ENCODE peak calls at places on chromosomes 2 and 18, in eight cellular contexts. E is CD8-positive, alpha-beta T cell; D is activated T-helper 1 cell treated with anti-CD3 and anti-CD28 coated beads, Interleukin-12 subunit alpha, Interleukin-12 subunit beta, Interleukin-2, Interleukin-4 antibody, amounts not matched to agents 30 ng/mL and 10 ng/mL and 1 ng/mL, durations not matched to agents 14 hours and 24 hours and 36 hours; Z is left colon; J is stimulated activated naive B cell treated with anti-CD40 and anti-IgM and Interleukin-4, amounts not matched to agents 10 μg/mL and 1 μg/mL and 100 μg/mL, for 72 hours; V is cardiac muscle cell; S is amniotic stem cell; H is neuronal stem cell. U is an unnamed sample.

GRCh38 chr2:100216015-100216414 is 73.6 kb upstream of the AFF3 start:
- DNase-seq in E (no peak), D (no peak), Z (no peak), J (no peak), V (no peak), S (no peak), H (no peak), U (no peak)

GRCh38 chr2:95345415-95346235 is 48.5 kb downstream of the KCNIP3 start:
- DNase-seq in E (peak), D (peak), Z (peak), J (peak), V (peak), S (peak), H (peak), U (no peak)

GRCh38 chr18:13003466-13003896 is 12.3 kb downstream of the CEP192 start:
- DNase-seq in E (no peak), D (no peak), Z (no peak), J (no peak), V (peak), S (no peak), H (no peak), U (no peak)

GRCh38 chr2:223943561-223944008 is 1.6 kb downstream of the WDFY1 start:
- DNase-seq in E (no peak), D (no peak), Z (peak), J (no peak), V (peak), S (peak), H (no peak), U (no peak)

GRCh38 chr2:112706170-112706664 is 14.6 kb upstream of the NT5DC4 start:
- DNase-seq in E (peak), D (peak), Z (no peak), J (peak), V (peak), S (no peak), H (no peak), U (no peak)

GRCh38 chr2:20410556-20411277 is 36.2 kb upstream of the RHOB start:
- DNase-seq in E (no peak), D (no peak), Z (no peak), J (no peak), V (no peak), S (no peak), H (no peak), U (no peak)

GRCh38 chr2:237569041-237569440 is 2.7 kb downstream of the PRLH start:
- DNase-seq in E (no peak), D (no peak), Z (no peak), J (no peak), V (no peak), S (no peak), H (no peak), U (no peak)

GRCh38 chr2:177598321-177598922 is 205.8 kb downstream of the AGPS start:
- DNase-seq in E (no peak), D (no peak), Z (no peak), J (no peak), V (peak), S (no peak), H (no peak), U (peak)

GRCh38 chr18:32771169-32771751 is 1.6 kb downstream of the KLHL14 start:
- DNase-seq in E (no peak), D (no peak), Z (no peak), J (no peak), V (no peak), S (no peak), H (no peak), U (no peak)

GRCh38 chr2:6780765-6781274 is 84.9 kb downstream of the CMPK2 start:
- DNase-seq in E (no peak), D (no peak), Z (peak), J (peak), V (peak), S (peak), H (no peak), U (peak)

GRCh38 chr18:8499810-8500663 is 109.2 kb upstream of the RAB12 start:
- DNase-seq in E (peak), D (no peak), Z (no peak), J (no peak), V (no peak), S (no peak), H (no peak), U (no peak)